ENCODE peak calls at places on chromosomes 7 and 10, in six cellular contexts. One of them, this sample, is unnamed.

GRCh38 chr7:73851410-73852338 is 9.3 kb upstream of the TMEM270 start:
- DNase-seq in OCI-LY7: no peak
- DNase-seq in WTC11: no peak
- DNase-seq in IMR-90: peak
- DNase-seq in neural crest cell: no peak
- DNase-seq in cardiac muscle cell: no peak
- DNase-seq in this sample: no peak

GRCh38 chr7:94041529-94041928 is 37.4 kb upstream of the BET1 start:
- DNase-seq in neural crest cell: no peak
- DNase-seq in WTC11: no peak
- DNase-seq in cardiac muscle cell: no peak
- DNase-seq in IMR-90: peak
- DNase-seq in OCI-LY7: no peak
- DNase-seq in this sample: no peak

GRCh38 chr10:10794056-10794455 is 223.6 kb upstream of the CELF2 start:
- DNase-seq in cardiac muscle cell: no peak
- DNase-seq in neural crest cell: no peak
- DNase-seq in IMR-90: no peak
- DNase-seq in OCI-LY7: no peak
- DNase-seq in WTC11: no peak
- DNase-seq in this sample: no peak

GRCh38 chr7:128783143-128783799 is 7.7 kb upstream of the OPN1SW start:
- DNase-seq in WTC11: peak
- DNase-seq in neural crest cell: peak
- DNase-seq in cardiac muscle cell: peak
- DNase-seq in IMR-90: peak
- DNase-seq in OCI-LY7: no peak
- DNase-seq in this sample: no peak

GRCh38 chr7:110870926-110871325 is 220.0 kb upstream of the LRRN3 start:
- DNase-seq in IMR-90: no peak
- DNase-seq in neural crest cell: no peak
- DNase-seq in OCI-LY7: no peak
- DNase-seq in cardiac muscle cell: peak
- DNase-seq in WTC11: no peak
- DNase-seq in this sample: no peak

GRCh38 chr7:129797224-129797789 is 155.5 kb downstream of the UBE2H start:
- DNase-seq in OCI-LY7: no peak
- DNase-seq in IMR-90: no peak
- DNase-seq in WTC11: peak
- DNase-seq in cardiac muscle cell: peak
- DNase-seq in neural crest cell: no peak
- DNase-seq in this sample: no peak

GRCh38 chr10:48470893-48471805 is 133.7 kb downstream of the ARHGAP22 start:
- DNase-seq in IMR-90: peak
- DNase-seq in OCI-LY7: no peak
- DNase-seq in neural crest cell: no peak
- DNase-seq in cardiac muscle cell: no peak
- DNase-seq in WTC11: no peak
- DNase-seq in this sample: peak

GRCh38 chr10:79007037-79007842 is 61.5 kb upstream of the ZMIZ1 start:
- DNase-seq in neural crest cell: no peak
- DNase-seq in IMR-90: no peak
- DNase-seq in OCI-LY7: no peak
- DNase-seq in WTC11: no peak
- DNase-seq in cardiac muscle cell: no peak
- DNase-seq in this sample: peak

GRCh38 chr10:75403144-75404022 is 1.8 kb upstream of the ZNF503 start:
- DNase-seq in OCI-LY7: no peak
- DNase-seq in neural crest cell: peak
- DNase-seq in WTC11: peak
- DNase-seq in IMR-90: no peak
- DNase-seq in cardiac muscle cell: peak
- DNase-seq in this sample: no peak

GRCh38 chr7:3159445-3159844 is 115.8 kb upstream of the CARD11 start:
- DNase-seq in WTC11: no peak
- DNase-seq in IMR-90: no peak
- DNase-seq in cardiac muscle cell: no peak
- DNase-seq in OCI-LY7: no peak
- DNase-seq in neural crest cell: no peak
- DNase-seq in this sample: no peak

GRCh38 chr10:90945496-90946070 is 24.7 kb upstream of the ANKRD1 start:
- DNase-seq in WTC11: no peak
- DNase-seq in OCI-LY7: no peak
- DNase-seq in cardiac muscle cell: no peak
- DNase-seq in IMR-90: no peak
- DNase-seq in neural crest cell: no peak
- DNase-seq in this sample: no peak

GRCh38 chr7:47508389-47509380 is 73.2 kb downstream of the TNS3 start:
- DNase-seq in WTC11: no peak
- DNase-seq in IMR-90: peak
- DNase-seq in cardiac muscle cell: peak
- DNase-seq in neural crest cell: no peak
- DNase-seq in OCI-LY7: no peak
- DNase-seq in this sample: no peak

GRCh38 chr7:16891338-16891737 is 9.6 kb upstream of the AGR3 start:
- DNase-seq in WTC11: no peak
- DNase-seq in neural crest cell: no peak
- DNase-seq in IMR-90: peak
- DNase-seq in OCI-LY7: peak
- DNase-seq in cardiac muscle cell: peak
- DNase-seq in this sample: no peak

GRCh38 chr10:127349737-127350136 is 153.3 kb upstream of the INSYN2A start:
- DNase-seq in neural crest cell: no peak
- DNase-seq in OCI-LY7: no peak
- DNase-seq in IMR-90: peak
- DNase-seq in WTC11: no peak
- DNase-seq in cardiac muscle cell: peak
- DNase-seq in this sample: no peak

GRCh38 chr10:67519434-67519833 is 176.6 kb downstream of the CTNNA3 start:
- DNase-seq in WTC11: no peak
- DNase-seq in IMR-90: no peak
- DNase-seq in OCI-LY7: no peak
- DNase-seq in neural crest cell: no peak
- DNase-seq in cardiac muscle cell: no peak
- DNase-seq in this sample: no peak

GRCh38 chr10:77925795-77926565 is 575 bp downstream of the DLG5 start:
- DNase-seq in cardiac muscle cell: peak
- DNase-seq in OCI-LY7: no peak
- DNase-seq in IMR-90: no peak
- DNase-seq in neural crest cell: peak
- DNase-seq in WTC11: peak
- DNase-seq in this sample: no peak

GRCh38 chr10:21978191-21978862 is 25.2 kb downstream of the DNAJC1 start:
- DNase-seq in neural crest cell: no peak
- DNase-seq in cardiac muscle cell: no peak
- DNase-seq in OCI-LY7: no peak
- DNase-seq in IMR-90: peak
- DNase-seq in WTC11: no peak
- DNase-seq in this sample: no peak

GRCh38 chr10:480928-481551 is 208.4 kb downstream of the DIP2C start:
- DNase-seq in IMR-90: peak
- DNase-seq in cardiac muscle cell: peak
- DNase-seq in OCI-LY7: no peak
- DNase-seq in neural crest cell: no peak
- DNase-seq in WTC11: no peak
- DNase-seq in this sample: no peak

GRCh38 chr7:105773030-105773460 is 103.4 kb downstream of the ATXN7L1 start:
- DNase-seq in cardiac muscle cell: no peak
- DNase-seq in WTC11: no peak
- DNase-seq in neural crest cell: no peak
- DNase-seq in OCI-LY7: no peak
- DNase-seq in IMR-90: no peak
- DNase-seq in this sample: no peak

GRCh38 chr10:26960308-26960707 is 99.5 kb upstream of the ABI1 start:
- DNase-seq in IMR-90: no peak
- DNase-seq in neural crest cell: no peak
- DNase-seq in OCI-LY7: no peak
- DNase-seq in cardiac muscle cell: no peak
- DNase-seq in WTC11: no peak
- DNase-seq in this sample: no peak

GRCh38 chr7:22791204-22792158 is 31.2 kb downstream of the TOMM7 start:
- DNase-seq in IMR-90: peak
- DNase-seq in neural crest cell: no peak
- DNase-seq in OCI-LY7: no peak
- DNase-seq in cardiac muscle cell: no peak
- DNase-seq in WTC11: no peak
- DNase-seq in this sample: no peak

GRCh38 chr10:123878666-123879311 is 12.8 kb downstream of the CPXM2 start:
- DNase-seq in WTC11: no peak
- DNase-seq in IMR-90: no peak
- DNase-seq in OCI-LY7: no peak
- DNase-seq in cardiac muscle cell: no peak
- DNase-seq in neural crest cell: no peak
- DNase-seq in this sample: no peak

GRCh38 chr10:118362103-118362502 is 20.0 kb upstream of the FAM204A start:
- DNase-seq in OCI-LY7: no peak
- DNase-seq in IMR-90: no peak
- DNase-seq in cardiac muscle cell: no peak
- DNase-seq in WTC11: no peak
- DNase-seq in neural crest cell: no peak
- DNase-seq in this sample: no peak

DNA sequence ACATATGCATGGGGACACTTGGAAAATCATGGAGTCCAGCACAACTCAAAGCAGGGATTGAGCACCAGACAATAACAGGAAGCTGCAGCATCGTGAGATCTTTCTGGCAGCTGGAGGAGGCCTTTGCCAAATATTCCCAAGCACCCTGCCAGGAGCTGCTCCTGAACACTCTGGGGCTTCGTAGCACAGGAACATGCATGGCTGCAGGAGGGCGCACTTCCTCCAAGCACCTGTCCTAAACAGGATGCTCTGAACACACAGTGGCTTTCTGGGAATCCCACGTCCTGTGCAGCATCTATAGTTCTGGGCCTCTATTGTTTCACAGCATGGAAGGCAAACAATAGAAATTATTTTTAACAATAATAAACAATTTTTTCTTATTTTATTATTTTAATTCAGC is 4.1 kb downstream of the ABLIM1 start:
- DNase-seq in cardiac muscle cell: no peak
- DNase-seq in WTC11: no peak
- DNase-seq in neural crest cell: no peak
- DNase-seq in OCI-LY7: no peak
- DNase-seq in IMR-90: no peak
- DNase-seq in this sample: no peak
- TF ChIP-seq CTCF in cardiac muscle cell: no peak
- TF ChIP-seq CTCF in WTC11: no peak
- TF ChIP-seq CTCF in neural crest cell: no peak
- TF ChIP-seq CTCF in OCI-LY7: no peak
- TF ChIP-seq CTCF in IMR-90: no peak
- TF ChIP-seq CTCF in this sample: no peak

GRCh38 chr10:121168513-121169216 is 317.5 kb downstream of the WDR11 start:
- DNase-seq in WTC11: peak
- DNase-seq in IMR-90: no peak
- DNase-seq in cardiac muscle cell: no peak
- DNase-seq in neural crest cell: no peak
- DNase-seq in OCI-LY7: no peak
- DNase-seq in this sample: no peak
- TF ChIP-seq CTCF in WTC11: no peak
- TF ChIP-seq CTCF in IMR-90: no peak
- TF ChIP-seq CTCF in cardiac muscle cell: no peak
- TF ChIP-seq CTCF in neural crest cell: no peak
- TF ChIP-seq CTCF in OCI-LY7: no peak
- TF ChIP-seq CTCF in this sample: no peak

GRCh38 chr7:89621925-89622641 is 532.2 kb upstream of the STEAP1 start:
- DNase-seq in OCI-LY7: no peak
- DNase-seq in cardiac muscle cell: no peak
- DNase-seq in WTC11: no peak
- DNase-seq in IMR-90: no peak
- DNase-seq in neural crest cell: no peak
- DNase-seq in this sample: no peak
- TF ChIP-seq CTCF in OCI-LY7: no peak
- TF ChIP-seq CTCF in cardiac muscle cell: no peak
- TF ChIP-seq CTCF in WTC11: no peak
- TF ChIP-seq CTCF in IMR-90: no peak
- TF ChIP-seq CTCF in neural crest cell: no peak
- TF ChIP-seq CTCF in this sample: no peak

GRCh38 chr7:7156663-7157062 is 25.7 kb upstream of the C1GALT1 start:
- DNase-seq in cardiac muscle cell: no peak
- DNase-seq in OCI-LY7: no peak
- DNase-seq in neural crest cell: no peak
- DNase-seq in WTC11: no peak
- DNase-seq in IMR-90: no peak
- DNase-seq in this sample: no peak
- TF ChIP-seq CTCF in cardiac muscle cell: no peak
- TF ChIP-seq CTCF in OCI-LY7: no peak
- TF ChIP-seq CTCF in neural crest cell: no peak
- TF ChIP-seq CTCF in WTC11: no peak
- TF ChIP-seq CTCF in IMR-90: no peak
- TF ChIP-seq CTCF in this sample: no peak

GRCh38 chr7:50869108-50869716 is 86.5 kb upstream of the GRB10 start:
- DNase-seq in IMR-90: peak
- DNase-seq in WTC11: no peak
- DNase-seq in OCI-LY7: no peak
- DNase-seq in cardiac muscle cell: no peak
- DNase-seq in neural crest cell: no peak
- DNase-seq in this sample: no peak
- TF ChIP-seq CTCF in IMR-90: no peak
- TF ChIP-seq CTCF in WTC11: no peak
- TF ChIP-seq CTCF in OCI-LY7: no peak
- TF ChIP-seq CTCF in cardiac muscle cell: no peak
- TF ChIP-seq CTCF in neural crest cell: no peak
- TF ChIP-seq CTCF in this sample: no peak

DNA sequence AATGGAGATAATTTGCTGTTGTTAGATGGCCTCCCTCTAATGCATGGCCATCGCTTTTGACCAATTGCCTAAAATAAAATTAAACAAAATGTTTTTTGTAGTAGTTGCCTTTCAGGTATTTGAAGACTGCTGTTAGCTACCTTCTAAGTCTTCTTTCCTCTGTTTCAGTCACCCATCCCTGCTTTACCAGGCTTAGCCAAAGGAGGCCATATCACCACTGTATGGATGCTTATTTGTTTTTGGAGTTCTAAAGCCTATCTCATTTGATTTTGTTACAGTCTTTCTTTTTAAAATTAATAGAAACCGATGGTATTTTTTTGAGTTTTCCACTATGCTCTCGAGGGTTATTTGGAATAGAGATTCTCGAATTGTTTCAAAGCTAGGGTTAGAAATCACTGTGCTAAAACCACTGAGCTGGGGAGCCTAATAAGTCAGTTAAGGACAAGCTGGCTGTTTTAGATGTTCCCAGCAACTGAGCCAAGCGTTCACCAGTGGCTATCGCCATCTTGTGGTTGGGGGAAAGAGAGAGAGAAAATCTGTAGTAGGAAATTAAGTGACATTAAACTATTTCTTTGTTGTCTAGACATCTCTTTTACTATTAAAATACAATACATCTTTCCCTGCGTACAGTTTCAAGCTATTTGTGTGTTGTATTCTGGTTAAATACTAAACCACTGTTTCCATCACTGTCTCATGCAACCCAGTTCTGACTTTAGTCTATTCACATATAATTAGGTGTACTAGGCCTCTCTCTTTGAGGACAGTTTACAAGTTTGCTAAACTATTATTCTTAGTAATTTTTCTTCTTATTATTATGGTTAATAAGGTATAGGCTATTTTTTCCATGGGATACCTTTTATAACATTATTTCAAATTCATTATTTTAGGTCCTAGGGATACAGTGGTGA is 52.2 kb downstream of the GPR158 start:
- DNase-seq in WTC11: peak
- DNase-seq in neural crest cell: peak
- DNase-seq in OCI-LY7: peak
- DNase-seq in IMR-90: peak
- DNase-seq in cardiac muscle cell: peak
- DNase-seq in this sample: no peak
- TF ChIP-seq CTCF in WTC11: no peak
- TF ChIP-seq CTCF in neural crest cell: peak
- TF ChIP-seq CTCF in OCI-LY7: peak
- TF ChIP-seq CTCF in IMR-90: peak
- TF ChIP-seq CTCF in cardiac muscle cell: peak
- TF ChIP-seq CTCF in this sample: peak